ENCODE peak calls at places on chromosome 21, in seven cellular contexts. B is right cardiac atrium; Y is left ventricle myocardium superior; Q is cerebellar cortex; M is posterior cingulate gyrus; H is H1; W is Jurkat, Clone E6-1. E is an unnamed sample.

GRCh38 chr21:39314155-39315027 is 959 bp upstream of the BRWD1 start:
- DNase-seq in B (peak), Y (peak), Q (peak), M (peak), H (no peak), W (no peak), E (peak)

GRCh38 chr21:35664683-35665082 is 395.6 kb downstream of the SETD4 start:
- DNase-seq in B (no peak), Y (no peak), Q (no peak), M (no peak), H (no peak), W (no peak), E (no peak)

GRCh38 chr21:29436143-29436542 is 137.4 kb downstream of the BACH1 start:
- DNase-seq in B (peak), Y (peak), Q (no peak), M (no peak), H (no peak), W (peak), E (no peak)

GRCh38 chr21:42781981-42782722 is 97.2 kb downstream of the WDR4 start:
- DNase-seq in B (no peak), Y (no peak), Q (peak), M (peak), H (no peak), W (no peak), E (peak)

GRCh38 chr21:32712043-32712442 is 15.8 kb downstream of the SYNJ1 start:
- DNase-seq in B (no peak), Y (no peak), Q (no peak), M (no peak), H (no peak), W (peak), E (no peak)

GRCh38 chr21:38208118-38208517 is 48.7 kb upstream of the KCNJ15 start:
- DNase-seq in B (no peak), Y (no peak), Q (no peak), M (no peak), H (no peak), W (peak), E (no peak)

GRCh38 chr21:20997633-20998455 is at the start of gene NCAM2:
- DNase-seq in B (peak), Y (peak), Q (no peak), M (peak), H (peak), W (peak), E (peak)

GRCh38 chr21:38787461-38788274 is 18.1 kb upstream of the ETS2 start:
- DNase-seq in B (no peak), Y (no peak), Q (no peak), M (no peak), H (no peak), W (no peak), E (no peak)

GRCh38 chr21:45303751-45304150 is 16.1 kb upstream of the POFUT2 start:
- DNase-seq in B (no peak), Y (peak), Q (no peak), M (peak), H (no peak), W (no peak), E (no peak)